ENCODE peak calls at places on chromosomes 6 and 20, in seven cellular contexts. S is naive thymus-derived CD8-positive, alpha-beta T cell; H is hypothalamus; Z is AML-193; Q is WERI-Rb-1; E is activated naive CD4-positive, alpha-beta T cell; J is iris pigment epithelial cell. X is an unnamed sample.

GRCh38 chr20:62724692-62725595 is 16.3 kb downstream of the NTSR1 start:
- DNase-seq in J (no peak), H (no peak), E (no peak), Q (no peak), Z (no peak), S (no peak), X (no peak)

GRCh38 chr6:156407334-156407733 is 369.8 kb upstream of the ARID1B start:
- DNase-seq in Q (no peak), S (no peak), J (no peak), Z (no peak), H (no peak), E (no peak), X (no peak)

GRCh38 chr6:27503436-27504030 is 30.6 kb upstream of the ZNF184 start:
- DNase-seq in Z (peak; percentile 67), J (peak; percentile 68), E (peak; percentile 68), H (peak; percentile 36), Q (peak; percentile 84), S (peak; percentile 87), X (peak; percentile 78)

GRCh38 chr6:7671581-7671980 is 54.3 kb upstream of the BMP6 start:
- DNase-seq in S (no peak), J (no peak), Q (no peak), H (no peak), E (no peak), Z (no peak), X (no peak)

GRCh38 chr20:36604952-36605308 is 649 bp upstream of the RAB5IF start:
- DNase-seq in E (peak; percentile 32), J (no peak), Z (peak; percentile 62), S (no peak), Q (no peak), H (no peak), X (no peak)

GRCh38 chr6:119280080-119280479 is 69.5 kb downstream of the MAN1A1 start:
- DNase-seq in Q (no peak), Z (no peak), J (no peak), E (no peak), S (no peak), H (no peak), X (no peak)

GRCh38 chr20:23145281-23145700 is 59.2 kb upstream of the CD93 start:
- DNase-seq in Q (no peak), S (no peak), J (peak; percentile 46), Z (no peak), H (no peak), E (no peak), X (no peak)

GRCh38 chr6:149938571-149939462 is 3.0 kb upstream of the ULBP2 start:
- DNase-seq in Q (no peak), H (no peak), S (peak; percentile 47), E (no peak), Z (no peak), J (peak; percentile 23), X (no peak)

GRCh38 chr20:49599746-49600113 is 31.8 kb upstream of the PTGIS start:
- DNase-seq in E (no peak), Q (no peak), J (no peak), H (no peak), S (no peak), Z (no peak), X (no peak)

GRCh38 chr6:70676821-70677220 is 9.1 kb downstream of the SMAP1 start:
- DNase-seq in Z (no peak), Q (no peak), J (no peak), E (no peak), S (no peak), H (no peak), X (no peak)

GRCh38 chr6:52261229-52261628 is 16.9 kb upstream of the IL17F start:
- DNase-seq in E (no peak), J (peak; percentile 78), H (no peak), Z (no peak), S (no peak), Q (no peak), X (no peak)

GRCh38 chr6:134173936-134174789 is 121.7 kb upstream of the SLC2A12 start:
- DNase-seq in Z (peak; percentile 82), J (peak; percentile 82), H (peak; percentile 79), E (peak; percentile 84), Q (peak; percentile 81), S (peak; percentile 84), X (peak; percentile 98)

GRCh38 chr6:169723991-169724553 is at the start of gene PHF10:
- DNase-seq in Q (peak; percentile 22), E (peak; percentile 48), Z (no peak), H (peak; percentile 49), S (no peak), J (peak; percentile 30), X (peak; percentile 34)

GRCh38 chr6:151160869-151161268 is 78.9 kb upstream of the AKAP12 start:
- DNase-seq in J (peak; percentile 49), E (no peak), Z (no peak), Q (no peak), H (no peak), S (no peak), X (no peak)

GRCh38 chr6:150196942-150197745 is 54.3 kb downstream of the PPP1R14C start:
- DNase-seq in E (no peak), J (no peak), Q (no peak), H (no peak), S (no peak), Z (no peak), X (no peak)

GRCh38 chr6:148677594-148678476 is 69.0 kb upstream of the UST start:
- DNase-seq in Q (no peak), E (no peak), S (no peak), Z (no peak), J (no peak), H (no peak), X (no peak)

GRCh38 chr20:15446373-15446772 is 1109.0 kb upstream of the FLRT3 start:
- DNase-seq in E (no peak), H (peak; percentile 3), J (no peak), S (no peak), Z (no peak), Q (no peak), X (no peak)

GRCh38 chr6:21305827-21306469 is 287.6 kb upstream of the SOX4 start:
- DNase-seq in J (peak; percentile 74), Q (no peak), Z (peak; percentile 81), H (no peak), E (no peak), S (no peak), X (no peak)

GRCh38 chr20:20895537-20895936 is 183.1 kb upstream of the RALGAPA2 start:
- DNase-seq in H (no peak), Q (no peak), Z (no peak), E (no peak), S (no peak), J (no peak), X (no peak)

X was measured in neural crest cell.